ENCODE peak calls at places on chromosomes 12 and 14, in four cellular contexts. V is A549, N is hippocampal formation, W is HTR-8/SVneo. P is an unnamed sample.

GRCh38 chr12:24198936-24199644 is 249.6 kb upstream of the SOX5 start:
- DNase-seq in V (no peak), N (no peak), W (no peak), P (no peak)

GRCh38 chr12:27245039-27245438 is 953 bp downstream of the STK38L start:
- DNase-seq in V (no peak), N (no peak), W (no peak), P (no peak)

GRCh38 chr14:61517861-61518802 is 177.2 kb upstream of the HIF1A start:
- DNase-seq in V (no peak), N (no peak), W (no peak), P (no peak)

GRCh38 chr14:30191639-30192279 is 264.1 kb upstream of the PRKD1 start:
- DNase-seq in V (no peak), N (no peak), W (no peak), P (no peak)

GRCh38 chr12:120361506-120362208 is 7.3 kb downstream of the MSI1 start:
- DNase-seq in V (no peak), N (peak), W (no peak), P (no peak)

GRCh38 chr12:3797649-3798048 is 44.7 kb upstream of the CRACR2A start:
- DNase-seq in V (no peak), N (no peak), W (no peak), P (no peak)

GRCh38 chr12:1662761-1663439 is 28.0 kb upstream of the ADIPOR2 start:
- DNase-seq in V (peak), N (no peak), W (no peak), P (no peak)

GRCh38 chr14:56131865-56132830 is 13.9 kb downstream of the PELI2 start:
- DNase-seq in V (no peak), N (no peak), W (no peak), P (no peak)

GRCh38 chr12:75933136-75933535 is 98.4 kb downstream of the PHLDA1 start:
- DNase-seq in V (peak), N (no peak), W (no peak), P (no peak)

GRCh38 chr12:33438890-33439586 is 581 bp downstream of the SYT10 start:
- DNase-seq in V (no peak), N (peak), W (peak), P (no peak)

GRCh38 chr12:65327207-65328076 is 49.0 kb downstream of the MSRB3 start:
- DNase-seq in V (no peak), N (no peak), W (no peak), P (no peak)

GRCh38 chr12:130617219-130617618 is 98.9 kb downstream of the RIMBP2 start:
- DNase-seq in V (no peak), N (no peak), W (no peak), P (no peak)